ENCODE peak calls at places on chromosomes 16 and 17, in five cellular contexts. N is gastrocnemius medialis, H is AG10803, K is cardiac muscle cell, C is AG04449. F is an unnamed sample.

GRCh38 chr17:78032166-78032565 is 73.7 kb downstream of the TNRC6C start:
- DNase-seq in N (no peak), H (peak; percentile 81), K (peak; percentile 43), C (no peak), F (no peak)

GRCh38 chr17:42097691-42098661 is at the start of gene ZNF385C:
- DNase-seq in N (no peak), H (no peak), K (no peak), C (no peak), F (no peak)

GRCh38 chr17:79811036-79811887 is 14.4 kb upstream of the CBX8 start:
- DNase-seq in N (no peak), H (no peak), K (no peak), C (no peak), F (no peak)

GRCh38 chr17:7684856-7685532 is 2.3 kb downstream of the TP53 start:
- DNase-seq in N (no peak), H (no peak), K (no peak), C (no peak), F (no peak)

GRCh38 chr16:3115561-3115960 is 3.2 kb downstream of the ZNF205 start:
- DNase-seq in N (no peak), H (no peak), K (no peak), C (no peak), F (no peak)

GRCh38 chr17:34305606-34306005 is 13.6 kb upstream of the CCL8 start:
- DNase-seq in N (no peak), H (peak; percentile 37), K (no peak), C (no peak), F (no peak)

GRCh38 chr17:77941004-77941403 is 17.5 kb upstream of the TNRC6C start:
- DNase-seq in N (no peak), H (no peak), K (no peak), C (no peak), F (no peak)

GRCh38 chr16:81451753-81452680 is 7.4 kb downstream of the CMIP start:
- DNase-seq in N (peak; percentile 25), H (no peak), K (peak; percentile 36), C (no peak), F (no peak)

GRCh38 chr17:32015245-32016013 is 8.2 kb downstream of the LRRC37B start:
- DNase-seq in N (peak; percentile 71), H (no peak), K (no peak), C (no peak), F (no peak)

GRCh38 chr17:67639555-67639954 is 78.2 kb upstream of the NOL11 start:
- DNase-seq in N (no peak), H (no peak), K (peak; percentile 16), C (no peak), F (no peak)

GRCh38 chr17:81973432-81973831 is 4.0 kb upstream of the ASPSCR1 start:
- DNase-seq in N (no peak), H (no peak), K (no peak), C (no peak), F (no peak)

GRCh38 chr17:77120866-77121265 is 19.9 kb upstream of the SEC14L1 start:
- DNase-seq in N (peak; percentile 41), H (no peak), K (no peak), C (no peak), F (no peak)

GRCh38 chr16:72905581-72905980 is 142.3 kb downstream of the ZFHX3 start:
- DNase-seq in N (no peak), H (peak; percentile 25), K (no peak), C (no peak), F (no peak)

GRCh38 chr17:7107012-7107754 is 7.4 kb downstream of the ASGR2 start:
- DNase-seq in N (no peak), H (no peak), K (no peak), C (no peak), F (no peak)

GRCh38 chr17:52410781-52411180 is 252.3 kb upstream of the CA10 start:
- DNase-seq in N (no peak), H (no peak), K (no peak), C (no peak), F (no peak)

GRCh38 chr16:72298947-72299346 is 127.0 kb upstream of the PMFBP1 start:
- DNase-seq in N (no peak), H (no peak), K (no peak), C (no peak), F (no peak)

GRCh38 chr16:77723108-77723514 is 797 bp downstream of the NUDT7 start:
- DNase-seq in N (no peak), H (peak; percentile 84), K (peak; percentile 66), C (no peak), F (peak; percentile 34)

GRCh38 chr16:87416826-87417471 is 24.8 kb downstream of the MAP1LC3B start:
- DNase-seq in N (no peak), H (peak; percentile 71), K (peak; percentile 75), C (no peak), F (peak; percentile 25)

GRCh38 chr17:40112718-40113109 is 9.1 kb upstream of the MSL1 start:
- DNase-seq in N (no peak), H (no peak), K (no peak), C (no peak), F (no peak)

GRCh38 chr17:59766486-59766885 is 59.0 kb downstream of the VMP1 start:
- DNase-seq in N (no peak), H (no peak), K (no peak), C (no peak), F (no peak)

GRCh38 chr16:87765473-87765775 is 362 bp downstream of the KLHDC4 start:
- DNase-seq in N (no peak), H (no peak), K (peak; percentile 18), C (no peak), F (no peak)

GRCh38 chr17:33039874-33040273 is 48.2 kb downstream of the SPACA3 start:
- DNase-seq in N (no peak), H (peak; percentile 87), K (peak; percentile 84), C (peak; percentile 28), F (peak; percentile 27)

GRCh38 chr17:77184474-77184873 is 43.7 kb downstream of the SEC14L1 start:
- DNase-seq in N (no peak), H (peak; percentile 86), K (peak; percentile 39), C (no peak), F (no peak)

GRCh38 chr17:2393184-2393953 is 7.5 kb downstream of the MNT start:
- DNase-seq in N (peak; percentile 82), H (peak; percentile 75), K (peak; percentile 90), C (no peak), F (peak; percentile 18)

GRCh38 chr17:61749823-61750404 is 113.4 kb downstream of the BRIP1 start:
- DNase-seq in N (no peak), H (no peak), K (no peak), C (no peak), F (no peak)

GRCh38 chr16:89072216-89073130 is 21.2 kb upstream of the ACSF3 start:
- DNase-seq in N (no peak), H (peak; percentile 53), K (peak; percentile 24), C (no peak), F (no peak)

GRCh38 chr16:799948-800833 is at the start of gene GNG13:
- DNase-seq in N (no peak), H (no peak), K (no peak), C (no peak), F (no peak)

GRCh38 chr17:33945641-33946546 is 309.2 kb upstream of the CCL2 start:
- DNase-seq in N (no peak), H (no peak), K (no peak), C (no peak), F (no peak)

GRCh38 chr16:78385406-78385805 is 286.0 kb downstream of the WWOX start:
- DNase-seq in N (no peak), H (no peak), K (no peak), C (no peak), F (no peak)

GRCh38 chr17:77634710-77635109 is 323.8 kb upstream of the TNRC6C start:
- DNase-seq in N (no peak), H (no peak), K (no peak), C (no peak), F (no peak)

GRCh38 chr17:50863221-50863843 is 2.8 kb downstream of the TOB1 start:
- DNase-seq in N (no peak), H (no peak), K (peak; percentile 48), C (no peak), F (no peak)

GRCh38 chr16:46748775-46749705 is 896 bp upstream of the MYLK3 start:
- DNase-seq in N (peak; percentile 66), H (no peak), K (no peak), C (no peak), F (no peak)

GRCh38 chr16:24075929-24076716 is 180.0 kb upstream of the CACNG3 start:
- DNase-seq in N (no peak), H (no peak), K (no peak), C (no peak), F (no peak)

GRCh38 chr16:75097941-75098897 is 18.4 kb downstream of the LDHD start:
- DNase-seq in N (no peak), H (no peak), K (no peak), C (no peak), F (no peak)

GRCh38 chr17:57739402-57740224 is 5.5 kb downstream of the CCDC182 start:
- DNase-seq in N (no peak), H (no peak), K (peak; percentile 21), C (no peak), F (no peak)

GRCh38 chr17:15261063-15261817 is 3.9 kb downstream of the PMP22 start:
- DNase-seq in N (peak; percentile 48), H (peak; percentile 57), K (peak; percentile 73), C (no peak), F (no peak)
- TF ChIP-seq CTCF in N (no peak), H (peak; percentile 15), K (no peak), C (peak; percentile 49), F (peak; percentile 41)

DNA sequence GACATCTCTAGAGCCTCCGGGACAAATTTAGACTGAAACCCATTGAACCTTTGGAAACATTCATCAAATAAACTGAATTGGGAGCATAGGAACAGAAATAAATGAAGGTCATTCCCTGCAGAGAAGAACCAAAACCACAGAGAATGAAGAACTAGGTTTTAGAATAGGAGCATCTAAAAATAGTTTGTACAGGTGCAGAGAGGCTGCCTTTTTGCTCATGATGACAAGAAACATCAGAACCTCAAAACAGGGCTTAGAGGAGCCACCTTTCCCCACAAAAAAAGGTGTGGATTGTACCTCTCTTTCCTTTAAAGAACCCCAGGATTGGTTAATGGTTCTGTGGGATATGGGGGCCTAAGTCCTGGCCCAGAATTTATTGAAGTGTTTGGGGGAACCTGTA is 37.8 kb upstream of the SLC47A1 start:
- DNase-seq in N (no peak), H (no peak), K (no peak), C (no peak), F (no peak)
- TF ChIP-seq CTCF in N (no peak), H (no peak), K (no peak), C (no peak), F (no peak)

DNA sequence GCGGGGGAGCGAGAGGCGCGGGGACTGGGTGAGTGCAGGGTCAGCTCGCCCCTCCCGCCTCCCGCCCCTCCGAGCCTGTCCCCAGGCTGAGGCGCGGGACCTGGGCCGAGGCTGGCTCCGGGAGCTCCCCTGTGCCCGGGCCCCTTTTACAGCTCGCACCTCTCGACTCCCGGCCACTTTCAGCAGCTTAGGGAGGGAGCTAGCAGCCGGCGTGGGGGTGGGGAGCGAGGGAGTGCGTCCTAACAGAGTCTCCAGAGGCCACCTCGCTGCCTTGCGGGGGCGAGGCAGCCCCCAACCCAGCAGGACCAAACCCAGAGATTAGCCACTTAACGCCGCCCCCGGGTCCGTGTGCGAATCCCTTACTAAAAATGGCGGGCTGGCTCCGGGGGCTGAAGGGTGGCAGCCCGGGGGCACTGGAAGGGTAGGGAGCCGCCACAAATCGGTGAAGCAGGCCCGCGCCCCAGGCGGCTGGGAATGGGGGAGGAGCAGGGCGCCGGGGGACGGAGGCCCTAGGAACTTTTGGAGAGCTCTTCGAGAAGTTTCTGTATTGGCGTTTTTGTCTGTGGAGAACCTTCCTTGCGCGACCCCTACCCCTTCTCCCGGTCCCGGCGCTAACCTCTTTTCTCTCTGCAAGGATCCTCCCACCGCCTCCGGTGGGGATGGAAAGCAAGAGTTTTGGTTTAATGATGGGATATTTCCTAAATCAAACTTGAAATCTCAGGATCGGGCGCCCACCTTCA is 601 bp upstream of the IRX3 start:
- DNase-seq in N (no peak), H (peak; percentile 4), K (no peak), C (no peak), F (no peak)
- TF ChIP-seq CTCF in N (no peak), H (no peak), K (no peak), C (no peak), F (no peak)

GRCh38 chr17:68953340-68953997 is 1.7 kb downstream of the ABCA8 start:
- DNase-seq in N (no peak), H (no peak), K (peak; percentile 23), C (no peak), F (no peak)
- TF ChIP-seq CTCF in N (no peak), H (no peak), K (no peak), C (no peak), F (no peak)